ENCODE peak calls at places on chromosomes 7 and 10, in four cellular contexts. R is HCT116, O is K562, I is HepG2. H is an unnamed sample.

GRCh38 chr10:61682323-61682722 is 19.6 kb downstream of the CABCOCO1 start:
- DNase-seq in O (peak; percentile 37), I (no peak), R (no peak), H (no peak)

GRCh38 chr10:87916515-87916914 is 53.1 kb downstream of the PTEN start:
- DNase-seq in R (no peak), O (peak; percentile 22), I (no peak), H (no peak)

GRCh38 chr7:40551685-40552576 is 417.1 kb downstream of the SUGCT start:
- DNase-seq in R (no peak), O (peak; percentile 23), I (peak; percentile 3), H (no peak)

GRCh38 chr10:46197050-46197449 is 89.7 kb upstream of the ANTXRL start:
- DNase-seq in I (no peak), O (no peak), R (no peak), H (no peak)

GRCh38 chr10:79308969-79309665 is 38.2 kb upstream of the PPIF start:
- DNase-seq in I (no peak), R (no peak), O (no peak), H (no peak)

GRCh38 chr7:129783097-129783919 is 169.5 kb downstream of the UBE2H start:
- DNase-seq in O (no peak), I (no peak), R (no peak), H (no peak)

GRCh38 chr7:116173051-116174028 is 37.0 kb upstream of the TES start:
- DNase-seq in I (peak; percentile 77), O (peak; percentile 72), R (peak; percentile 55), H (peak; percentile 80)

GRCh38 chr10:15169555-15170407 is 1.3 kb upstream of the NMT2 start:
- DNase-seq in I (peak; percentile 29), O (peak; percentile 53), R (no peak), H (no peak)

GRCh38 chr10:43904831-43905230 is 256.1 kb upstream of the ZNF32 start:
- DNase-seq in R (no peak), I (no peak), O (no peak), H (no peak)

GRCh38 chr7:157412021-157412443 is 75.2 kb downstream of the DNAJB6 start:
- DNase-seq in I (no peak), R (no peak), O (no peak), H (no peak)

GRCh38 chr7:118111347-118111746 is 72.6 kb upstream of the LSM8 start:
- DNase-seq in R (no peak), I (no peak), O (no peak), H (no peak)

GRCh38 chr10:122142652-122143237 is 128.4 kb upstream of the BTBD16 start:
- DNase-seq in O (peak; percentile 18), R (no peak), I (no peak), H (no peak)

GRCh38 chr10:29998142-29998808 is 61.1 kb downstream of the JCAD start:
- DNase-seq in O (peak; percentile 83), R (peak; percentile 75), I (peak; percentile 71), H (peak; percentile 80)

GRCh38 chr10:122140941-122141623 is 130.0 kb upstream of the BTBD16 start:
- DNase-seq in R (peak; percentile 73), O (peak; percentile 5), I (peak; percentile 27), H (peak; percentile 89)

GRCh38 chr7:24656608-24657007 is 83.4 kb downstream of the PALS2 start:
- DNase-seq in I (no peak), R (no peak), O (no peak), H (no peak)

GRCh38 chr10:132691711-132692153 is 94.2 kb downstream of the NKX6-2 start:
- DNase-seq in O (no peak), R (no peak), I (no peak), H (no peak)

GRCh38 chr7:16839646-16840045 is 34.8 kb upstream of the AGR2 start:
- DNase-seq in O (no peak), I (no peak), R (no peak), H (no peak)

GRCh38 chr7:34096135-34096775 is 190.9 kb downstream of the BMPER start:
- DNase-seq in O (no peak), I (no peak), R (no peak), H (no peak)

GRCh38 chr10:124674768-124675222 is 69.4 kb downstream of the FAM53B start:
- DNase-seq in O (no peak), R (no peak), I (no peak), H (no peak)

GRCh38 chr7:150388709-150389531 is 9.8 kb downstream of the ZNF775 start:
- DNase-seq in R (no peak), O (no peak), I (peak; percentile 98), H (no peak)

GRCh38 chr7:17774248-17774647 is 166.0 kb downstream of the SNX13 start:
- DNase-seq in R (no peak), O (peak; percentile 19), I (no peak), H (no peak)

GRCh38 chr10:34124522-34125035 is 690.5 kb downstream of the PARD3 start:
- DNase-seq in O (no peak), R (peak; percentile 88), I (peak; percentile 81), H (peak; percentile 58)

GRCh38 chr10:48458662-48459048 is 146.2 kb downstream of the ARHGAP22 start:
- DNase-seq in I (no peak), O (no peak), R (no peak), H (no peak)

GRCh38 chr7:101717986-101718746 is 89.1 kb upstream of the MYL10 start:
- DNase-seq in O (no peak), I (peak; percentile 28), R (no peak), H (no peak)

GRCh38 chr7:135210818-135211178 is 528 bp downstream of the WDR91 start:
- DNase-seq in I (no peak), R (no peak), O (peak; percentile 45), H (no peak)

GRCh38 chr7:150365673-150366398 is 2.8 kb upstream of the REPIN1 start:
- DNase-seq in R (no peak), I (no peak), O (no peak), H (no peak)

GRCh38 chr10:69629897-69630650 is at the start of gene FAM241B:
- DNase-seq in O (peak; percentile 83), I (no peak), R (peak; percentile 45), H (no peak)

GRCh38 chr7:117837841-117838240 is 35.4 kb downstream of the CTTNBP2 start:
- DNase-seq in I (no peak), O (no peak), R (no peak), H (no peak)

GRCh38 chr7:3880221-3880935 is 579.3 kb downstream of the SDK1 start:
- DNase-seq in I (no peak), O (no peak), R (no peak), H (no peak)

GRCh38 chr7:127912901-127913300 is 118.3 kb downstream of the LRRC4 start:
- DNase-seq in R (no peak), O (no peak), I (peak; percentile 60), H (no peak)

DNA sequence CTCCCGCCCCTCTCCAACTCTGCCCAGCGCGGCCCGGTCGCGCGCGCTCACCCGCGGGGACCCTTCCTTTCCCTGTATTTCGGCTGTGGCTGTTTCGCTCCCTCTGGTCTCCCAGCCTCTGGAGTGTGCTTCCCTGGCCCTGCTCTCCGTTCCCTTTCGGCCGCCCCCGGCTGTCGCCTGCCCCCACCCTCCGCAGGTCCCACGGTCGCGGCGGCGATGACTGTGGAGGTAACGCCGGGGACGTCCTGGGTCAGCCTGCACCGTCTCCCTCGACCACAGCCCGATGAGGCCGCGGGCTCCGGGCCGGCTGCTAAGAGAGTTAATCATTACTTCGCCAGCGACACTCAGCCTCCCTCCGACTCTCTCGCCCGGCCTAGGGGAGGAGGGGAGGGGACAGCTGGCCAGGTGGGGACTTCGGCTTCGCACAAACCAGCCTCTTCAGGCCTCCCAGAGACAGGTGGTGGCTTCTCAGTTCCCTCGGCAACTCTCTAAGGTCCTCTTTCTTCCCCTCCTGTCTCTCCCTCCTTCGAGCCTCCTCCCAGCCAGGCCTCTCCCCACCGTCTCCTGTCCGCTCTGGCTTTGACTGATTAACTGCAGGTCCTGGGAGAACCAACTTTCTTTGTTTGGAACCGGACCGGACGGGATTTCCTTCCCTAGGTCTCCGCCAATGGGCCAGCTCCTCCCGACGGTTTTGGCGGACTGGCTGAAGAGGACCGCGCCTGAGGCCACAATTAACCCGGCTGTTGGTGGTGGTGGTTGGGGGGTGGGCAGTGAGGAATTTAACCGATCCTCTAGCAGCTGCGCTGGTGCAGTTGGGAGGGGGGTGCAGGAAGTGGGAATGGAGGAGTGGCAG is 5.6 kb upstream of the PAX2 start:
- DNase-seq in R (no peak), O (no peak), I (peak; percentile 41), H (no peak)
- H3K4me1 ChIP-seq in R (peaks cover 8% of the 10 kb centered on the region), O (peaks cover 26% of the 10 kb centered on the region), I (peaks cover 21% of the 10 kb centered on the region), H (peaks cover 46% of the 10 kb centered on the region)

GRCh38 chr7:21104124-21104500 is 317.4 kb upstream of the SP8 start:
- DNase-seq in I (no peak), O (no peak), R (no peak), H (no peak)
- TF ChIP-seq TCF7L2 in I (no peak), O (no peak), R (no peak), H (no peak)

GRCh38 chr10:119305860-119306513 is 98.6 kb downstream of the GRK5 start:
- DNase-seq in O (peak; percentile 83), I (no peak), R (peak; percentile 97), H (peak; percentile 96)
- H3K4me1 ChIP-seq in O (peaks cover 13% of the 10 kb centered on the region), I (peaks cover 57% of the 10 kb centered on the region), R (peaks cover 32% of the 10 kb centered on the region), H (peaks cover 90% of the 10 kb centered on the region)

GRCh38 chr10:93991101-93991500 is 2.6 kb upstream of the PLCE1 start:
- DNase-seq in O (no peak), R (no peak), I (no peak), H (no peak)

GRCh38 chr10:93993782-93994668 is at the start of gene PLCE1:
- DNase-seq in R (no peak), O (peak; percentile 34), I (no peak), H (no peak)

GRCh38 chr10:93993414-93993781 is 333 bp upstream of the PLCE1 start:
- DNase-seq in R (no peak), O (no peak), I (no peak), H (no peak)

GRCh38 chr10:93991596-93992284 is 2.0 kb upstream of the PLCE1 start:
- DNase-seq in O (no peak), I (peak; percentile 57), R (peak; percentile 26), H (no peak)

GRCh38 chr10:93992400-93993030 is 1.2 kb upstream of the PLCE1 start:
- DNase-seq in O (no peak), I (no peak), R (no peak), H (no peak)
- TF ChIP-seq TCF7L2 in O (no peak), I (no peak), R (no peak), H (no peak)

DNA sequence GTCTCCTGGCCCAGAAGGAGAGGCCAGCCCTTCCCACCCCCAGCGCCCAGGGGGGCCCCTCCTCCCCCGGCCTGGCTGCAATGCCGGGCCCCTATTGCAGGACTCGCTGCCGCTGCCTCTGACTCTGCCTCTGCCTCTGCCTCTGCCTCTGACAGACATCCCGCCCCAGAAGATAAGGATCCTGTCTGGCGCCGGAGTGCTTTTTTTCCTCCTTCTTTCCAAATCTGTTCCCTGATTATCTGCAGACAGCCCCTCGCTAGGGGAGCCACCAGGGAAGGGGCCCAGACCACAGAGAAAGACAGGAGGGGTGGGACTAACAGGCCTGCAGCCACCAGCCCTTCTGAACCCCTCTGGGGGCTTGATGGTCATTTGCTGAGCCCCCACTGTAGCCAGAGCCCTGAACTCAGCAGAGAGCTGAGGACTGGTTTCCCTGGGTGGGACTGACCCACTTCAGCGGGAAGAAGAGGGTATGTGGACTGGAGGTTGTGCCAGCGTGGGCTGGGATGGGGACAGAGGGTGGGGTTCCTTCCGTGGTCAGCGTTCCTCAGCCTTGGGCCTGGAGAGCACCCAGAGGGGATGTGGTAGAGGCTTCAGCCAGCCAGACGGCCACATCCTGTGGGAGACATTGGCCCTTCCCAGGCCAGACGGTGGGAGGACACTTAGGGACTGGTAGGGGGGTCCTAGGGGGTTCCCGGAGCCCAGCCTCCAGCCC is 22.8 kb downstream of the UNC5B start:
- DNase-seq in R (no peak), I (no peak), O (peak; percentile 55), H (no peak)
- H3K4me1 ChIP-seq in R (no peaks in the 10 kb centered on the region), I (no peaks in the 10 kb centered on the region), O (peaks cover 40% of the 10 kb centered on the region), H (no peaks in the 10 kb centered on the region)

H was measured in Panc1.